ENCODE peak calls at places on chromosome 14, in six cellular contexts. K, U, S, B, X and M are unnamed samples.

GRCh38 chr14:55904086-55904485 is 214.1 kb upstream of the PELI2 start:
- DNase-seq in B (no peak), K (no peak), U (no peak), X (no peak), S (no peak), M (no peak)

GRCh38 chr14:54549862-54550261 is 17.1 kb upstream of the SAMD4A start:
- DNase-seq in U (no peak), B (no peak), S (no peak), K (no peak), X (no peak), M (no peak)

GRCh38 chr14:37592288-37593274 is 2.5 kb downstream of the FOXA1 start:
- DNase-seq in X (no peak), B (no peak), S (no peak), K (peak), U (no peak), M (no peak)

GRCh38 chr14:81400202-81400678 is at the start of gene STON2:
- DNase-seq in U (no peak), B (no peak), S (no peak), X (peak), K (no peak), M (no peak)

GRCh38 chr14:49957089-49957852 is 64.4 kb downstream of the ARF6 start:
- DNase-seq in X (no peak), S (no peak), B (no peak), U (no peak), K (no peak), M (no peak)

GRCh38 chr14:67940894-67941455 is 121.4 kb downstream of the RAD51B start:
- DNase-seq in S (no peak), X (peak), B (peak), K (no peak), U (no peak), M (no peak)

GRCh38 chr14:94691658-94692029 is 78.3 kb downstream of the GSC start:
- DNase-seq in X (no peak), S (no peak), B (no peak), K (no peak), U (no peak), M (no peak)

GRCh38 chr14:21833836-21834235 is 160.2 kb upstream of the OR4E1 start:
- DNase-seq in U (no peak), X (no peak), B (no peak), S (no peak), K (no peak), M (no peak)

GRCh38 chr14:104341532-104342434 is 203.4 kb downstream of the KIF26A start:
- DNase-seq in B (peak), S (no peak), U (no peak), X (no peak), K (peak), M (no peak)

GRCh38 chr14:50955373-50956043 is 11.2 kb upstream of the PYGL start:
- DNase-seq in K (no peak), X (peak), U (no peak), B (no peak), S (no peak), M (no peak)

GRCh38 chr14:67508973-67509372 is 20.5 kb upstream of the TMEM229B start:
- DNase-seq in K (no peak), S (no peak), B (no peak), X (no peak), U (no peak), M (no peak)

GRCh38 chr14:75229923-75230792 is 48.5 kb upstream of the FOS start:
- DNase-seq in K (no peak), X (peak), S (peak), B (no peak), U (no peak), M (no peak)

GRCh38 chr14:63204407-63205280 is at the start of gene RHOJ:
- DNase-seq in U (peak), S (no peak), B (no peak), X (no peak), K (no peak), M (no peak)